ENCODE peak calls at places on chromosomes 7 and 10, in eight cellular contexts. One of them, this sample, is unnamed.

GRCh38 chr7:13181221-13181620 is 493.8 kb downstream of the ARL4A start:
- DNase-seq in mesendoderm: no peak
- DNase-seq in kidney tubule cell: peak; percentile 18
- DNase-seq in stimulated activated CD4-positive, alpha-beta T cell treated with anti-CD3 and anti-CD28 coated beads, Interleukin-2, amount 100 ng/mL, for 48 hours: no peak
- DNase-seq in GDM1: no peak
- DNase-seq in NCI-H2171 treated with DMSO at 0.1 percent for 48 hours: peak; percentile 76
- DNase-seq in HEK293T: no peak
- DNase-seq in mesenteric fat pad: no peak
- DNase-seq in this sample: peak; percentile 6

GRCh38 chr10:87752571-87752970 is 65.5 kb downstream of the ATAD1 start:
- DNase-seq in stimulated activated CD4-positive, alpha-beta T cell treated with anti-CD3 and anti-CD28 coated beads, Interleukin-2, amount 100 ng/mL, for 48 hours: no peak
- DNase-seq in NCI-H2171 treated with DMSO at 0.1 percent for 48 hours: no peak
- DNase-seq in HEK293T: no peak
- DNase-seq in GDM1: no peak
- DNase-seq in mesenteric fat pad: no peak
- DNase-seq in kidney tubule cell: peak; percentile 40
- DNase-seq in mesendoderm: no peak
- DNase-seq in this sample: no peak

GRCh38 chr7:142795339-142795863 is 24.6 kb downstream of the PRSS2 start:
- DNase-seq in HEK293T: no peak
- DNase-seq in stimulated activated CD4-positive, alpha-beta T cell treated with anti-CD3 and anti-CD28 coated beads, Interleukin-2, amount 100 ng/mL, for 48 hours: no peak
- DNase-seq in mesenteric fat pad: no peak
- DNase-seq in mesendoderm: peak; percentile 79
- DNase-seq in kidney tubule cell: peak; percentile 61
- DNase-seq in GDM1: no peak
- DNase-seq in NCI-H2171 treated with DMSO at 0.1 percent for 48 hours: no peak
- DNase-seq in this sample: no peak

GRCh38 chr7:114085592-114086490 is 167.0 kb upstream of the PPP1R3A start:
- DNase-seq in mesendoderm: peak; percentile 94
- DNase-seq in GDM1: peak; percentile 77
- DNase-seq in HEK293T: peak; percentile 69
- DNase-seq in NCI-H2171 treated with DMSO at 0.1 percent for 48 hours: peak; percentile 93
- DNase-seq in mesenteric fat pad: no peak
- DNase-seq in kidney tubule cell: peak; percentile 87
- DNase-seq in stimulated activated CD4-positive, alpha-beta T cell treated with anti-CD3 and anti-CD28 coated beads, Interleukin-2, amount 100 ng/mL, for 48 hours: peak; percentile 12
- DNase-seq in this sample: peak; percentile 96

GRCh38 chr7:98745722-98746318 is 124.0 kb downstream of the TMEM130 start:
- DNase-seq in HEK293T: peak; percentile 81
- DNase-seq in GDM1: peak; percentile 37
- DNase-seq in mesenteric fat pad: no peak
- DNase-seq in NCI-H2171 treated with DMSO at 0.1 percent for 48 hours: peak; percentile 45
- DNase-seq in mesendoderm: peak; percentile 77
- DNase-seq in stimulated activated CD4-positive, alpha-beta T cell treated with anti-CD3 and anti-CD28 coated beads, Interleukin-2, amount 100 ng/mL, for 48 hours: peak; percentile 76
- DNase-seq in kidney tubule cell: peak; percentile 59
- DNase-seq in this sample: peak; percentile 21

GRCh38 chr7:19143930-19144574 is 1.2 kb downstream of the FERD3L start:
- DNase-seq in mesendoderm: peak; percentile 70
- DNase-seq in NCI-H2171 treated with DMSO at 0.1 percent for 48 hours: no peak
- DNase-seq in HEK293T: no peak
- DNase-seq in mesenteric fat pad: no peak
- DNase-seq in GDM1: no peak
- DNase-seq in kidney tubule cell: no peak
- DNase-seq in stimulated activated CD4-positive, alpha-beta T cell treated with anti-CD3 and anti-CD28 coated beads, Interleukin-2, amount 100 ng/mL, for 48 hours: no peak
- DNase-seq in this sample: no peak

GRCh38 chr7:148624735-148625134 is 34.2 kb downstream of the C7orf33 start:
- DNase-seq in GDM1: no peak
- DNase-seq in mesendoderm: no peak
- DNase-seq in NCI-H2171 treated with DMSO at 0.1 percent for 48 hours: no peak
- DNase-seq in HEK293T: no peak
- DNase-seq in stimulated activated CD4-positive, alpha-beta T cell treated with anti-CD3 and anti-CD28 coated beads, Interleukin-2, amount 100 ng/mL, for 48 hours: no peak
- DNase-seq in mesenteric fat pad: no peak
- DNase-seq in kidney tubule cell: no peak
- DNase-seq in this sample: no peak

GRCh38 chr10:36236341-36236740 is 594.2 kb upstream of the FZD8 start:
- DNase-seq in stimulated activated CD4-positive, alpha-beta T cell treated with anti-CD3 and anti-CD28 coated beads, Interleukin-2, amount 100 ng/mL, for 48 hours: no peak
- DNase-seq in NCI-H2171 treated with DMSO at 0.1 percent for 48 hours: no peak
- DNase-seq in mesendoderm: no peak
- DNase-seq in kidney tubule cell: no peak
- DNase-seq in mesenteric fat pad: no peak
- DNase-seq in HEK293T: no peak
- DNase-seq in GDM1: no peak
- DNase-seq in this sample: no peak

GRCh38 chr7:28856656-28857055 is 101.5 kb downstream of the TRIL start:
- DNase-seq in mesendoderm: no peak
- DNase-seq in HEK293T: no peak
- DNase-seq in kidney tubule cell: no peak
- DNase-seq in NCI-H2171 treated with DMSO at 0.1 percent for 48 hours: no peak
- DNase-seq in stimulated activated CD4-positive, alpha-beta T cell treated with anti-CD3 and anti-CD28 coated beads, Interleukin-2, amount 100 ng/mL, for 48 hours: no peak
- DNase-seq in mesenteric fat pad: no peak
- DNase-seq in GDM1: no peak
- DNase-seq in this sample: no peak

GRCh38 chr7:107228291-107228690 is 59.5 kb downstream of the HBP1 start:
- DNase-seq in stimulated activated CD4-positive, alpha-beta T cell treated with anti-CD3 and anti-CD28 coated beads, Interleukin-2, amount 100 ng/mL, for 48 hours: no peak
- DNase-seq in NCI-H2171 treated with DMSO at 0.1 percent for 48 hours: no peak
- DNase-seq in kidney tubule cell: no peak
- DNase-seq in mesendoderm: no peak
- DNase-seq in mesenteric fat pad: no peak
- DNase-seq in GDM1: no peak
- DNase-seq in HEK293T: no peak
- DNase-seq in this sample: no peak

GRCh38 chr10:106571216-106571954 is 593.1 kb downstream of the SORCS1 start:
- DNase-seq in mesendoderm: peak; percentile 37
- DNase-seq in NCI-H2171 treated with DMSO at 0.1 percent for 48 hours: no peak
- DNase-seq in GDM1: no peak
- DNase-seq in kidney tubule cell: peak; percentile 42
- DNase-seq in HEK293T: peak; percentile 52
- DNase-seq in mesenteric fat pad: no peak
- DNase-seq in stimulated activated CD4-positive, alpha-beta T cell treated with anti-CD3 and anti-CD28 coated beads, Interleukin-2, amount 100 ng/mL, for 48 hours: no peak
- DNase-seq in this sample: no peak

GRCh38 chr10:119406888-119407777 is 135.4 kb downstream of the RGS10 start:
- DNase-seq in HEK293T: no peak
- DNase-seq in mesendoderm: no peak
- DNase-seq in GDM1: no peak
- DNase-seq in kidney tubule cell: no peak
- DNase-seq in mesenteric fat pad: no peak
- DNase-seq in NCI-H2171 treated with DMSO at 0.1 percent for 48 hours: no peak
- DNase-seq in stimulated activated CD4-positive, alpha-beta T cell treated with anti-CD3 and anti-CD28 coated beads, Interleukin-2, amount 100 ng/mL, for 48 hours: no peak
- DNase-seq in this sample: no peak

GRCh38 chr7:55055479-55055878 is 36.7 kb downstream of the EGFR start:
- DNase-seq in mesenteric fat pad: no peak
- DNase-seq in mesendoderm: no peak
- DNase-seq in stimulated activated CD4-positive, alpha-beta T cell treated with anti-CD3 and anti-CD28 coated beads, Interleukin-2, amount 100 ng/mL, for 48 hours: no peak
- DNase-seq in HEK293T: no peak
- DNase-seq in GDM1: no peak
- DNase-seq in kidney tubule cell: no peak
- DNase-seq in NCI-H2171 treated with DMSO at 0.1 percent for 48 hours: no peak
- DNase-seq in this sample: no peak

GRCh38 chr10:72695496-72695895 is 3.6 kb downstream of the MCU start:
- DNase-seq in mesenteric fat pad: no peak
- DNase-seq in GDM1: no peak
- DNase-seq in kidney tubule cell: peak; percentile 67
- DNase-seq in mesendoderm: no peak
- DNase-seq in stimulated activated CD4-positive, alpha-beta T cell treated with anti-CD3 and anti-CD28 coated beads, Interleukin-2, amount 100 ng/mL, for 48 hours: no peak
- DNase-seq in NCI-H2171 treated with DMSO at 0.1 percent for 48 hours: no peak
- DNase-seq in HEK293T: no peak
- DNase-seq in this sample: peak; percentile 86

GRCh38 chr10:74213571-74214162 is 62.6 kb downstream of the ADK start:
- DNase-seq in mesendoderm: peak; percentile 56
- DNase-seq in NCI-H2171 treated with DMSO at 0.1 percent for 48 hours: peak; percentile 4
- DNase-seq in stimulated activated CD4-positive, alpha-beta T cell treated with anti-CD3 and anti-CD28 coated beads, Interleukin-2, amount 100 ng/mL, for 48 hours: peak; percentile 21
- DNase-seq in HEK293T: peak; percentile 34
- DNase-seq in kidney tubule cell: peak; percentile 28
- DNase-seq in mesenteric fat pad: no peak
- DNase-seq in GDM1: no peak
- DNase-seq in this sample: peak; percentile 8

GRCh38 chr10:103276941-103277712 is at the start of gene INA:
- DNase-seq in mesenteric fat pad: no peak
- DNase-seq in mesendoderm: peak; percentile 87
- DNase-seq in kidney tubule cell: peak; percentile 72
- DNase-seq in HEK293T: peak; percentile 92
- DNase-seq in NCI-H2171 treated with DMSO at 0.1 percent for 48 hours: peak; percentile 75
- DNase-seq in GDM1: no peak
- DNase-seq in stimulated activated CD4-positive, alpha-beta T cell treated with anti-CD3 and anti-CD28 coated beads, Interleukin-2, amount 100 ng/mL, for 48 hours: peak; percentile 24
- DNase-seq in this sample: no peak

GRCh38 chr7:101154693-101155102 is 422 bp downstream of the AP1S1 start:
- DNase-seq in stimulated activated CD4-positive, alpha-beta T cell treated with anti-CD3 and anti-CD28 coated beads, Interleukin-2, amount 100 ng/mL, for 48 hours: no peak
- DNase-seq in HEK293T: no peak
- DNase-seq in mesendoderm: no peak
- DNase-seq in mesenteric fat pad: no peak
- DNase-seq in kidney tubule cell: no peak
- DNase-seq in GDM1: no peak
- DNase-seq in NCI-H2171 treated with DMSO at 0.1 percent for 48 hours: peak; percentile 19
- DNase-seq in this sample: no peak

GRCh38 chr7:46784746-46785145 is 797.2 kb downstream of the TNS3 start:
- DNase-seq in stimulated activated CD4-positive, alpha-beta T cell treated with anti-CD3 and anti-CD28 coated beads, Interleukin-2, amount 100 ng/mL, for 48 hours: no peak
- DNase-seq in GDM1: no peak
- DNase-seq in kidney tubule cell: peak; percentile 94
- DNase-seq in NCI-H2171 treated with DMSO at 0.1 percent for 48 hours: no peak
- DNase-seq in mesendoderm: peak; percentile 6
- DNase-seq in mesenteric fat pad: no peak
- DNase-seq in HEK293T: no peak
- DNase-seq in this sample: peak; percentile 83

GRCh38 chr7:151410405-151411390 is 860 bp upstream of the WDR86 start:
- DNase-seq in NCI-H2171 treated with DMSO at 0.1 percent for 48 hours: peak; percentile 8
- DNase-seq in HEK293T: no peak
- DNase-seq in GDM1: no peak
- DNase-seq in mesendoderm: peak; percentile 83
- DNase-seq in kidney tubule cell: no peak
- DNase-seq in stimulated activated CD4-positive, alpha-beta T cell treated with anti-CD3 and anti-CD28 coated beads, Interleukin-2, amount 100 ng/mL, for 48 hours: no peak
- DNase-seq in mesenteric fat pad: no peak
- DNase-seq in this sample: no peak

GRCh38 chr7:101535333-101535732 is 93.8 kb downstream of the MYL10 start:
- DNase-seq in mesenteric fat pad: no peak
- DNase-seq in mesendoderm: no peak
- DNase-seq in HEK293T: no peak
- DNase-seq in NCI-H2171 treated with DMSO at 0.1 percent for 48 hours: no peak
- DNase-seq in GDM1: no peak
- DNase-seq in stimulated activated CD4-positive, alpha-beta T cell treated with anti-CD3 and anti-CD28 coated beads, Interleukin-2, amount 100 ng/mL, for 48 hours: no peak
- DNase-seq in kidney tubule cell: no peak
- DNase-seq in this sample: no peak

GRCh38 chr10:74596713-74597112 is 229.7 kb upstream of the KAT6B start:
- DNase-seq in GDM1: no peak
- DNase-seq in mesenteric fat pad: no peak
- DNase-seq in stimulated activated CD4-positive, alpha-beta T cell treated with anti-CD3 and anti-CD28 coated beads, Interleukin-2, amount 100 ng/mL, for 48 hours: no peak
- DNase-seq in NCI-H2171 treated with DMSO at 0.1 percent for 48 hours: no peak
- DNase-seq in kidney tubule cell: no peak
- DNase-seq in HEK293T: no peak
- DNase-seq in mesendoderm: no peak
- DNase-seq in this sample: no peak

GRCh38 chr7:101378808-101379207 is 16.1 kb downstream of the COL26A1 start:
- DNase-seq in mesendoderm: peak; percentile 98
- DNase-seq in stimulated activated CD4-positive, alpha-beta T cell treated with anti-CD3 and anti-CD28 coated beads, Interleukin-2, amount 100 ng/mL, for 48 hours: no peak
- DNase-seq in kidney tubule cell: no peak
- DNase-seq in NCI-H2171 treated with DMSO at 0.1 percent for 48 hours: no peak
- DNase-seq in GDM1: no peak
- DNase-seq in HEK293T: no peak
- DNase-seq in mesenteric fat pad: no peak
- DNase-seq in this sample: no peak

GRCh38 chr7:128697301-128697905 is 25.3 kb downstream of the GARIN1A start:
- DNase-seq in stimulated activated CD4-positive, alpha-beta T cell treated with anti-CD3 and anti-CD28 coated beads, Interleukin-2, amount 100 ng/mL, for 48 hours: peak; percentile 61
- DNase-seq in NCI-H2171 treated with DMSO at 0.1 percent for 48 hours: peak; percentile 40
- DNase-seq in mesenteric fat pad: no peak
- DNase-seq in GDM1: no peak
- DNase-seq in kidney tubule cell: peak; percentile 39
- DNase-seq in HEK293T: no peak
- DNase-seq in mesendoderm: peak; percentile 83
- DNase-seq in this sample: no peak

GRCh38 chr10:46223626-46224413 is 63.0 kb upstream of the ANTXRL start:
- DNase-seq in GDM1: no peak
- DNase-seq in HEK293T: no peak
- DNase-seq in mesenteric fat pad: no peak
- DNase-seq in mesendoderm: no peak
- DNase-seq in kidney tubule cell: no peak
- DNase-seq in stimulated activated CD4-positive, alpha-beta T cell treated with anti-CD3 and anti-CD28 coated beads, Interleukin-2, amount 100 ng/mL, for 48 hours: no peak
- DNase-seq in NCI-H2171 treated with DMSO at 0.1 percent for 48 hours: no peak
- DNase-seq in this sample: no peak

GRCh38 chr7:53642361-53642760 is 606.9 kb downstream of the POM121L12 start:
- DNase-seq in NCI-H2171 treated with DMSO at 0.1 percent for 48 hours: no peak
- DNase-seq in GDM1: no peak
- DNase-seq in stimulated activated CD4-positive, alpha-beta T cell treated with anti-CD3 and anti-CD28 coated beads, Interleukin-2, amount 100 ng/mL, for 48 hours: no peak
- DNase-seq in kidney tubule cell: peak; percentile 58
- DNase-seq in mesendoderm: peak; percentile 30
- DNase-seq in HEK293T: no peak
- DNase-seq in mesenteric fat pad: no peak
- DNase-seq in this sample: no peak